ENCODE peak calls at places on chromosomes 7 and 10, in seven cellular contexts. N is upper lobe of right lung, Z is H1, O is keratinocyte, X is adrenal gland, R is fibroblast of lung, D is heart right ventricle. B is an unnamed sample.

GRCh38 chr10:56679578-56679977 is 318.5 kb upstream of the ZWINT start:
- DNase-seq in N (no peak), Z (no peak), O (no peak), X (no peak), R (no peak), D (no peak), B (peak; percentile 7)

GRCh38 chr7:15906436-15906835 is 220.0 kb upstream of the MEOX2 start:
- DNase-seq in N (peak; percentile 63), Z (no peak), O (no peak), X (no peak), R (no peak), D (no peak), B (no peak)

GRCh38 chr7:125412890-125413665 is 483.5 kb upstream of the POT1 start:
- DNase-seq in N (no peak), Z (no peak), O (no peak), X (no peak), R (no peak), D (no peak), B (no peak)

GRCh38 chr10:101779544-101780186 is 3.6 kb downstream of the NPM3 start:
- DNase-seq in N (peak; percentile 93), Z (peak; percentile 98), O (no peak), X (peak; percentile 86), R (peak; percentile 60), D (peak; percentile 81), B (peak; percentile 33)

GRCh38 chr7:105161366-105161765 is 147.4 kb downstream of the KMT2E start:
- DNase-seq in N (no peak), Z (no peak), O (no peak), X (no peak), R (no peak), D (no peak), B (no peak)

GRCh38 chr10:97024181-97025073 is 161.3 kb downstream of the SLIT1 start:
- DNase-seq in N (no peak), Z (no peak), O (peak; percentile 5), X (peak; percentile 71), R (peak; percentile 76), D (peak; percentile 29), B (peak; percentile 83)

GRCh38 chr10:89245802-89246201 is 5.8 kb downstream of the LIPA start:
- DNase-seq in N (no peak), Z (no peak), O (no peak), X (no peak), R (no peak), D (no peak), B (no peak)

GRCh38 chr10:50461834-50462233 is 161.9 kb downstream of the SGMS1 start:
- DNase-seq in N (no peak), Z (no peak), O (no peak), X (no peak), R (no peak), D (no peak), B (no peak)

GRCh38 chr7:53209129-53209528 is 173.7 kb downstream of the POM121L12 start:
- DNase-seq in N (no peak), Z (no peak), O (no peak), X (no peak), R (no peak), D (no peak), B (no peak)

GRCh38 chr10:943334-944033 is 12.0 kb upstream of the LARP4B start:
- DNase-seq in N (no peak), Z (no peak), O (no peak), X (no peak), R (no peak), D (no peak), B (no peak)

GRCh38 chr10:48461623-48462481 is 143.0 kb downstream of the ARHGAP22 start:
- DNase-seq in N (no peak), Z (no peak), O (no peak), X (no peak), R (no peak), D (no peak), B (no peak)

GRCh38 chr7:82542665-82543064 is 99.1 kb upstream of the CACNA2D1 start:
- DNase-seq in N (no peak), Z (no peak), O (no peak), X (no peak), R (peak; percentile 45), D (no peak), B (peak; percentile 12)

GRCh38 chr7:151426486-151426905 is 13.4 kb downstream of the CRYGN start:
- DNase-seq in N (no peak), Z (no peak), O (no peak), X (peak; percentile 87), R (peak; percentile 96), D (peak; percentile 64), B (no peak)

GRCh38 chr7:2761801-2762497 is 73.9 kb downstream of the AMZ1 start:
- DNase-seq in N (no peak), Z (no peak), O (no peak), X (no peak), R (no peak), D (no peak), B (no peak)

GRCh38 chr10:93821051-93821772 is 63.5 kb downstream of the LGI1 start:
- DNase-seq in N (no peak), Z (no peak), O (no peak), X (no peak), R (peak; percentile 52), D (no peak), B (peak; percentile 55)

GRCh38 chr7:135193615-135194081 is 17.7 kb downstream of the WDR91 start:
- DNase-seq in N (no peak), Z (no peak), O (no peak), X (no peak), R (peak; percentile 97), D (no peak), B (peak; percentile 74)

DNA sequence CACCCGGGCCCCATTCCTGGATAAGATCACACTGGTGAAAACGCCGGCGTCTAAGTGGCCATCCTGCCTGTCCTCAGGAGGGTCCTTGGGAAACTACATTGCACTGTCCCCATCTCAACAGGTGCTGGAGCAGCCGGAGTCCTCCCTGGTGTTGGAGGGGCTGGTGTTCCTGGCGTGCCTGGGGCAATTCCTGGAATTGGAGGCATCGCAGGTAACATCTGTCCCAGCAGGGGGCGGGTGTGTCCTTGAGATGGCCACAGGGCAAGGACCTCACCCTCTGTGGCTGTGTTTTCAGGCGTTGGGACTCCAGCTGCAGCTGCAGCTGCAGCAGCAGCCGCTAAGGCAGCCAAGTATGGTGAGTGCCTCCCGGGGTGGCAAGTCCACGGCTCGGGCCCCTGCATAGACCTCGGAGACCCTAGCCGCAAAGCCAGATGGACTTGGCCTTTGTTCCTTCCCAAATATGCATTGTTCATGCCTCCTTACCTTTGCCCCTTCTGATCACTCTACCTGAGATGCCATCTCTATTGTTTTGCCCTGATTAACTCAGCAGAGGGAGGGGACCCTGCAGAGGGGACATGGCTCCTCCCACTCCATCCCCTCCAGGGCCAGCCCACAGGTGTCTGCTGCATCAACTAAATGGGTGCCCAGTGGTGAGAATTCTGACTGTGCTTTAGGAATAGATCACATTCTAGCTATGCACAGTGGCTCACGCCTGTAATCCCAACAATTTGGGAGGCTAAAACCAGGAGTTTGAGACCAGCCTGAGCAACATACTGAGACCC is 23.8 kb downstream of the ELN start:
- DNase-seq in N (peak; percentile 70), Z (peak; percentile 81), O (no peak), X (no peak), R (peak; percentile 31), D (no peak), B (peak; percentile 26)
- TF ChIP-seq CTCF in N (peak; percentile 15), Z (peak; percentile 71), O (peak; percentile 41), X (no peak), R (peak; percentile 27), D (no peak), B (peak; percentile 63)

DNA sequence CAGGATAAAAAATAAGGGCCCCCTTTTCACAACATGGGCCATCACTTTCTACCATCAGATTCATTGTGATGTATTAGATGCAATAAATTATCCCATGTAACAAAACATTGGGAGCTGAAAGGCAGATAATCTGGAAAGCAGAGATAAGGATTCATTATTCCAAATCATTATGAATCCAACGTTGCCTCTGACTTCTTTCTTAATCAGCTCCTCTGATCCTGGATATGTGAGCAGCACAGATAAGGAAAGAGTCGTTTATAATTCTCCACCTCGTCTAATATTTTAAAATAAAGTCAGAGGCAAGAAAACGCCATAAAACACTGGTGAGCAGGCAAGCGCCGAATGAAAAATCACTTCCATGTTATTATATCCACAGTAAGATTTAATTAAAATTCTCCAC is 13.8 kb upstream of the GATA3 start:
- DNase-seq in N (no peak), Z (no peak), O (no peak), X (no peak), R (no peak), D (no peak), B (no peak)
- H3K27me3 ChIP-seq in N (peaks cover 100% of the 10 kb centered on the region), Z (peaks cover 100% of the 10 kb centered on the region), O (peaks cover 83% of the 10 kb centered on the region), X (peaks cover 96% of the 10 kb centered on the region), R (peaks cover 87% of the 10 kb centered on the region), D (peaks cover 99% of the 10 kb centered on the region), B (peaks cover 76% of the 10 kb centered on the region)

GRCh38 chr10:24952701-24953349 is 419 bp upstream of the PRTFDC1 start:
- DNase-seq in N (peak; percentile 72), Z (no peak), O (peak; percentile 25), X (peak; percentile 65), R (peak; percentile 72), D (peak; percentile 54), B (no peak)

GRCh38 chr10:24950439-24950838 is 2.0 kb downstream of the PRTFDC1 start:
- DNase-seq in N (no peak), Z (no peak), O (no peak), X (no peak), R (no peak), D (no peak), B (no peak)

GRCh38 chr10:24953350-24954074 is 1.1 kb upstream of the PRTFDC1 start:
- DNase-seq in N (no peak), Z (no peak), O (no peak), X (no peak), R (peak; percentile 87), D (no peak), B (peak; percentile 39)

GRCh38 chr10:24951201-24952145 is 933 bp downstream of the PRTFDC1 start:
- DNase-seq in N (no peak), Z (peak; percentile 75), O (no peak), X (peak; percentile 58), R (peak; percentile 81), D (peak; percentile 24), B (no peak)

GRCh38 chr10:24952146-24952700 is at the start of gene PRTFDC1:
- DNase-seq in N (peak; percentile 72), Z (peak; percentile 83), O (no peak), X (peak; percentile 63), R (peak; percentile 56), D (peak; percentile 40), B (no peak)
- TF ChIP-seq CTCF in N (no peak), Z (no peak), O (peak; percentile 32), X (no peak), R (peak; percentile 6), D (no peak), B (peak; percentile 45)

GRCh38 chr7:98872328-98872924 is 2.6 kb upstream of the TMEM130 start:
- DNase-seq in N (peak; percentile 18), Z (no peak), O (no peak), X (no peak), R (peak; percentile 26), D (no peak), B (no peak)
- H3K27me3 ChIP-seq in N (peaks cover 17% of the 10 kb centered on the region), Z (peaks cover 18% of the 10 kb centered on the region), O (peaks cover 36% of the 10 kb centered on the region), X (peaks cover 24% of the 10 kb centered on the region), R (peaks cover 13% of the 10 kb centered on the region), D (peaks cover 15% of the 10 kb centered on the region), B (peaks cover 13% of the 10 kb centered on the region)